ENCODE peak calls at places on chromosomes 5 and 9, in four cellular contexts. O, G, I and T are unnamed samples.

GRCh38 chr5:51846015-51846414 is 462.8 kb downstream of the ISL1 start:
- DNase-seq in O (no peak), G (no peak), I (no peak), T (no peak)

GRCh38 chr9:83920469-83920941 is 727 bp downstream of the KIF27 start:
- DNase-seq in O (no peak), G (peak; percentile 82), I (peak; percentile 74), T (no peak)

GRCh38 chr5:149485655-149486615 is 65.3 kb downstream of the CSNK1A1 start:
- DNase-seq in O (peak; percentile 58), G (no peak), I (no peak), T (peak; percentile 83)

GRCh38 chr5:135243194-135244191 is 155.5 kb downstream of the MACROH2A1 start:
- DNase-seq in O (no peak), G (no peak), I (no peak), T (peak; percentile 79)

GRCh38 chr9:81526587-81526986 is 162.8 kb downstream of the TLE1 start:
- DNase-seq in O (no peak), G (no peak), I (no peak), T (no peak)

GRCh38 chr9:132181796-132182521 is 20.1 kb downstream of the NTNG2 start:
- DNase-seq in O (no peak), G (no peak), I (no peak), T (peak; percentile 88)

GRCh38 chr9:105264380-105264779 is 19.9 kb downstream of the SLC44A1 start:
- DNase-seq in O (no peak), G (no peak), I (no peak), T (no peak)

GRCh38 chr9:5815421-5815820 is 17.5 kb downstream of the ERMP1 start:
- DNase-seq in O (no peak), G (no peak), I (no peak), T (no peak)

GRCh38 chr5:169107316-169107715 is 193.6 kb downstream of the SLIT3 start:
- DNase-seq in O (no peak), G (no peak), I (no peak), T (peak; percentile 17)

GRCh38 chr9:109520475-109521132 is 22.5 kb upstream of the PTPN3 start:
- DNase-seq in O (no peak), G (peak; percentile 93), I (no peak), T (peak; percentile 73)

GRCh38 chr9:78788101-78788500 is 491.2 kb downstream of the PSAT1 start:
- DNase-seq in O (no peak), G (no peak), I (no peak), T (no peak)

GRCh38 chr9:116088396-116088795 is 65.2 kb upstream of the PAPPA start:
- DNase-seq in O (no peak), G (no peak), I (no peak), T (no peak)

GRCh38 chr5:166365164-166365563 is 1926.3 kb upstream of the WWC1 start:
- DNase-seq in O (no peak), G (no peak), I (no peak), T (no peak)

GRCh38 chr9:127107344-127108181 is 14.9 kb downstream of the ANGPTL2 start:
- DNase-seq in O (no peak), G (no peak), I (no peak), T (no peak)

GRCh38 chr5:153066281-153066680 is 424.2 kb upstream of the GRIA1 start:
- DNase-seq in O (no peak), G (peak; percentile 4), I (no peak), T (no peak)

GRCh38 chr9:94165592-94166236 is 81.5 kb downstream of the PTPDC1 start:
- DNase-seq in O (peak; percentile 99), G (peak; percentile 97), I (peak; percentile 98), T (peak; percentile 99)

GRCh38 chr5:61686491-61687257 is 354.6 kb downstream of the ZSWIM6 start:
- DNase-seq in O (no peak), G (no peak), I (no peak), T (no peak)

GRCh38 chr5:124661317-124662141 is 84.9 kb downstream of the ZNF608 start:
- DNase-seq in O (no peak), G (peak; percentile 94), I (no peak), T (no peak)

GRCh38 chr9:28120241-28121025 is 547.2 kb upstream of the C9orf72 start:
- DNase-seq in O (no peak), G (no peak), I (no peak), T (no peak)

GRCh38 chr5:7910738-7911428 is 41.9 kb downstream of the MTRR start:
- DNase-seq in O (no peak), G (no peak), I (no peak), T (no peak)

GRCh38 chr9:89635007-89635742 is 30.4 kb downstream of the GADD45G start:
- DNase-seq in O (peak; percentile 78), G (no peak), I (no peak), T (no peak)

GRCh38 chr9:136347472-136348256 is 15.9 kb downstream of the DNLZ start:
- DNase-seq in O (no peak), G (no peak), I (no peak), T (no peak)

GRCh38 chr5:78509145-78509865 is 139.3 kb downstream of the LHFPL2 start:
- DNase-seq in O (no peak), G (no peak), I (no peak), T (no peak)
- H3K4me3 ChIP-seq in O (peak overlapping the region; percentile 63), G (peak overlapping the region; percentile 53), I (peak overlapping the region; percentile 62), T (peak overlapping the region; percentile 42)

GRCh38 chr9:37996050-37996811 is 72.8 kb downstream of the SHB start:
- DNase-seq in O (no peak), G (no peak), I (no peak), T (peak; percentile 86)

GRCh38 chr9:37997636-37998374 is 71.2 kb downstream of the SHB start:
- DNase-seq in O (no peak), G (no peak), I (no peak), T (no peak)

GRCh38 chr9:37995348-37995737 is 73.7 kb downstream of the SHB start:
- DNase-seq in O (no peak), G (no peak), I (no peak), T (no peak)

GRCh38 chr9:37994639-37995347 is 74.2 kb downstream of the SHB start:
- DNase-seq in O (peak; percentile 90), G (no peak), I (no peak), T (peak; percentile 92)

DNA sequence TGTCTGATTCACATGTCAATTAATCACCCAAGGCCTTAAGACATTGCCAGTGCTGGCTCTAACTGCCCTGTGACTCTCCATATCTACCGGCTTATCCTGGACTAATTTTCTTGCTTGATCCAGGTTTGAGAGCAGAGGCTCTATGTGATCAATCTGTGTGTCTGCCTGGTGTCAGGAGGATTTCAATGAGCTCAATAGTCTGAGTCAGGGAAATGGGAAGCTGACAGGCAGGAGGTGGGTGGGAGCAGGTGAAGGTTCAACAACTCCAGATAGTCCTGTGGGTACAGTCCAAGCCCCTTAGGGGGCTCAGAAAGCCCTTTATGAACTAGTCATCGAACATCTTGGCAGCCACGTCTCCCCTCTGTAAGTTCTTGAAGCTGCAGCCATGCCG is 72.2 kb downstream of the SHB start:
- DNase-seq in O (no peak), G (no peak), I (no peak), T (no peak)
- H3K4me1 ChIP-seq in O (peaks cover 52% of the 10 kb centered on the region), G (no peaks in the 10 kb centered on the region), I (no peaks in the 10 kb centered on the region), T (peaks cover 23% of the 10 kb centered on the region)

GRCh38 chr5:115424446-115424845 is 120.1 kb downstream of the FEM1C start:
- DNase-seq in O (no peak), G (no peak), I (no peak), T (no peak)

GRCh38 chr5:115423051-115423450 is 121.5 kb downstream of the FEM1C start:
- DNase-seq in O (no peak), G (no peak), I (no peak), T (no peak)

GRCh38 chr5:115423541-115423940 is 121.0 kb downstream of the FEM1C start:
- DNase-seq in O (peak; percentile 76), G (no peak), I (no peak), T (peak; percentile 89)

GRCh38 chr5:115419794-115420585 is 123.5 kb upstream of the CCDC112 start:
- DNase-seq in O (no peak), G (peak; percentile 21), I (no peak), T (no peak)

DNA sequence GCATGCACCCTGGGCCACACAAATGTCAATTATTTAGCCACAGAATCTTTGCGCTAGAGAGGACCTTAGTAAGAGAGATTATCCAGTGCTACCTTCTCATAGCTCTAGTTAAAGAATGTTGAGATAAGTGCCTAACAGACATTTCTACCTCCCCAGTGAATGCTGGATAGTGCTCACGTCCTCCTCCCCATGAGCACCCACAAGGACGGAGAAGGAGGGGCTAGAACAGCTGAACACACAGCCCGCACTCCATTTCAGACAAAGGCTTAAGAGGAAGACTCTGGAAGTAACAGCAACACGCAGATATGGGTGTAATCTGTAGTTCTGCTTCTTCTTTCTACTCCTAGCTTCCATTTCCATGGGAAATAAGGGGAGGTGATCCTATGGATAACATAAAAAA is 120.5 kb downstream of the FEM1C start:
- DNase-seq in O (no peak), G (no peak), I (no peak), T (no peak)
- H3K27ac ChIP-seq in O (peak overlapping the region; percentile 80), G (no peak overlapping the region), I (no peak overlapping the region), T (peak overlapping the region; percentile 91)

DNA sequence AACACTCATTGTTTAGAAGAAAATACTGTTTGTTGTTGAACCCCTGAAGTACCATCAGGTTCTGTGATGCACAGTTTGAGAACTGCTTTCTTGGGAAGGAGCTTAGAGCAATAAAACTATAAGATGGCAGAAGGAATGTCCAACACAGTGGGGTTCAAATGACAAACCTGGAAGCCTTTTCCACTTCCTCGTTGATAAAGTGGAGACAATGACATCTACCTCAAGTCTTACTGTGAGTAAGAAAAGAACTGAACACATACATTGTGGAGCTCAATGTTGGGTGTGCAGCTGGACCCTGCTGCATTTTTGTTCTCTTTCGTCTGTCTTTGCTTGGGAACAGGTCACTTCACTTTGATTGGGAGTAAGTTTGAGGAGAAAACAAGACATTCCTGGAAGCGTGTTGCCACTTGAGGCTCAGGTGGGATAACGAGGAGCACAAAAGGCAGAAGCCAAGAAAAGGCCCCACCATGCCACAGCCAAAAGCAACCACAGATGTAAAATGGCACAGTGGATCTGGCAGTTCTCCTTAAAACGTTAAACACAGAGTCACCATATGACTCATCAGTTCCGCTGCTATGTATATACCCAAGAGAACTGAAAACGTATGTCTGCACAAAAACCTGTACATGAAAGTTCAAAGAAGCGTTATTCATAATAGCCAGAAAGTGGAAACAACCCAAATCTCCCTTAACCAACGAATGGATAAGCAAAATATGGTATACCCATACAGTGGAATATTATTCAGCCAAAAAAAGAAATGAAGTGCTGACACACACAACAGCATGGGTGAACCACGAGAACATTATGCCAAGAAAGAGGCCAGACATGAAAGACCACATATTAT is 42.9 kb upstream of the SUB1 start:
- DNase-seq in O (no peak), G (no peak), I (no peak), T (no peak)
- H3K4me3 ChIP-seq in O (no peak overlapping the region), G (no peak overlapping the region), I (no peak overlapping the region), T (no peak overlapping the region)

GRCh38 chr5:95822408-95823240 is at the start of gene GLRX:
- DNase-seq in O (peak; percentile 75), G (peak; percentile 87), I (peak; percentile 71), T (peak; percentile 75)
- H3K4me1 ChIP-seq in O (peaks cover 66% of the 10 kb centered on the region), G (peaks cover 23% of the 10 kb centered on the region), I (peaks cover 72% of the 10 kb centered on the region), T (peaks cover 14% of the 10 kb centered on the region)